ENCODE peak calls at places on chromosomes 13 and 19, in ten cellular contexts. One of them, this sample, is unnamed.

GRCh38 chr13:73693215-73693614 is 441.0 kb downstream of the KLF12 start:
- DNase-seq in CD8-positive, alpha-beta memory T cell: no peak
- DNase-seq in psoas muscle: no peak
- DNase-seq in pancreas: no peak
- DNase-seq in fibroblast of lung: peak
- DNase-seq in kidney: no peak
- DNase-seq in transverse colon: no peak
- DNase-seq in epithelial cell of prostate: no peak
- DNase-seq in heart right ventricle: no peak
- DNase-seq in CD4-positive, alpha-beta T cell: no peak
- DNase-seq in this sample: no peak

GRCh38 chr13:60433505-60433904 is 36.5 kb downstream of the TDRD3 start:
- DNase-seq in CD8-positive, alpha-beta memory T cell: no peak
- DNase-seq in psoas muscle: no peak
- DNase-seq in pancreas: no peak
- DNase-seq in fibroblast of lung: no peak
- DNase-seq in kidney: no peak
- DNase-seq in transverse colon: no peak
- DNase-seq in epithelial cell of prostate: no peak
- DNase-seq in heart right ventricle: no peak
- DNase-seq in CD4-positive, alpha-beta T cell: no peak
- DNase-seq in this sample: no peak

GRCh38 chr19:40150170-40150569 is 41.1 kb upstream of the MAP3K10 start:
- DNase-seq in CD8-positive, alpha-beta memory T cell: no peak
- DNase-seq in psoas muscle: no peak
- DNase-seq in pancreas: no peak
- DNase-seq in fibroblast of lung: peak
- DNase-seq in kidney: no peak
- DNase-seq in transverse colon: no peak
- DNase-seq in epithelial cell of prostate: no peak
- DNase-seq in heart right ventricle: no peak
- DNase-seq in CD4-positive, alpha-beta T cell: no peak
- DNase-seq in this sample: no peak

GRCh38 chr13:99123101-99124045 is 77.3 kb upstream of the UBAC2 start:
- DNase-seq in CD8-positive, alpha-beta memory T cell: no peak
- DNase-seq in psoas muscle: no peak
- DNase-seq in pancreas: no peak
- DNase-seq in fibroblast of lung: peak
- DNase-seq in kidney: no peak
- DNase-seq in transverse colon: no peak
- DNase-seq in epithelial cell of prostate: no peak
- DNase-seq in heart right ventricle: no peak
- DNase-seq in CD4-positive, alpha-beta T cell: no peak
- DNase-seq in this sample: no peak

GRCh38 chr19:41936416-41936850 is 8.2 kb upstream of the ERFL start:
- DNase-seq in CD8-positive, alpha-beta memory T cell: no peak
- DNase-seq in psoas muscle: no peak
- DNase-seq in pancreas: no peak
- DNase-seq in fibroblast of lung: no peak
- DNase-seq in kidney: no peak
- DNase-seq in transverse colon: no peak
- DNase-seq in epithelial cell of prostate: peak
- DNase-seq in heart right ventricle: no peak
- DNase-seq in CD4-positive, alpha-beta T cell: no peak
- DNase-seq in this sample: no peak

GRCh38 chr13:73177911-73178565 is 119.2 kb downstream of the KLF5 start:
- DNase-seq in CD8-positive, alpha-beta memory T cell: no peak
- DNase-seq in psoas muscle: no peak
- DNase-seq in pancreas: no peak
- DNase-seq in fibroblast of lung: no peak
- DNase-seq in kidney: no peak
- DNase-seq in transverse colon: peak
- DNase-seq in epithelial cell of prostate: no peak
- DNase-seq in heart right ventricle: no peak
- DNase-seq in CD4-positive, alpha-beta T cell: no peak
- DNase-seq in this sample: no peak

GRCh38 chr13:83880275-83881027 is 1.8 kb downstream of the SLITRK1 start:
- DNase-seq in CD8-positive, alpha-beta memory T cell: no peak
- DNase-seq in psoas muscle: no peak
- DNase-seq in pancreas: no peak
- DNase-seq in fibroblast of lung: no peak
- DNase-seq in kidney: no peak
- DNase-seq in transverse colon: no peak
- DNase-seq in epithelial cell of prostate: no peak
- DNase-seq in heart right ventricle: no peak
- DNase-seq in CD4-positive, alpha-beta T cell: no peak
- DNase-seq in this sample: no peak

GRCh38 chr19:19403373-19403901 is 2.0 kb upstream of the GATAD2A start:
- DNase-seq in CD8-positive, alpha-beta memory T cell: no peak
- DNase-seq in psoas muscle: peak
- DNase-seq in pancreas: peak
- DNase-seq in fibroblast of lung: peak
- DNase-seq in kidney: peak
- DNase-seq in transverse colon: no peak
- DNase-seq in epithelial cell of prostate: no peak
- DNase-seq in heart right ventricle: no peak
- DNase-seq in CD4-positive, alpha-beta T cell: no peak
- DNase-seq in this sample: no peak

GRCh38 chr19:29544656-29545360 is 19.0 kb downstream of the VSTM2B start:
- DNase-seq in CD8-positive, alpha-beta memory T cell: no peak
- DNase-seq in psoas muscle: peak
- DNase-seq in pancreas: no peak
- DNase-seq in fibroblast of lung: no peak
- DNase-seq in kidney: no peak
- DNase-seq in transverse colon: no peak
- DNase-seq in epithelial cell of prostate: no peak
- DNase-seq in heart right ventricle: no peak
- DNase-seq in CD4-positive, alpha-beta T cell: no peak
- DNase-seq in this sample: no peak

GRCh38 chr19:16076958-16077611 is 790 bp downstream of the TPM4 start:
- DNase-seq in CD8-positive, alpha-beta memory T cell: no peak
- DNase-seq in psoas muscle: peak
- DNase-seq in pancreas: peak
- DNase-seq in fibroblast of lung: no peak
- DNase-seq in kidney: peak
- DNase-seq in transverse colon: peak
- DNase-seq in epithelial cell of prostate: no peak
- DNase-seq in heart right ventricle: peak
- DNase-seq in CD4-positive, alpha-beta T cell: no peak
- DNase-seq in this sample: peak
- H3K27ac ChIP-seq in CD8-positive, alpha-beta memory T cell: peak
- H3K27ac ChIP-seq in psoas muscle: peak
- H3K27ac ChIP-seq in pancreas: peak
- H3K27ac ChIP-seq in fibroblast of lung: peak
- H3K27ac ChIP-seq in kidney: peak
- H3K27ac ChIP-seq in transverse colon: peak
- H3K27ac ChIP-seq in epithelial cell of prostate: peak
- H3K27ac ChIP-seq in heart right ventricle: peak
- H3K27ac ChIP-seq in CD4-positive, alpha-beta T cell: peak
- H3K27ac ChIP-seq in this sample: peak

DNA sequence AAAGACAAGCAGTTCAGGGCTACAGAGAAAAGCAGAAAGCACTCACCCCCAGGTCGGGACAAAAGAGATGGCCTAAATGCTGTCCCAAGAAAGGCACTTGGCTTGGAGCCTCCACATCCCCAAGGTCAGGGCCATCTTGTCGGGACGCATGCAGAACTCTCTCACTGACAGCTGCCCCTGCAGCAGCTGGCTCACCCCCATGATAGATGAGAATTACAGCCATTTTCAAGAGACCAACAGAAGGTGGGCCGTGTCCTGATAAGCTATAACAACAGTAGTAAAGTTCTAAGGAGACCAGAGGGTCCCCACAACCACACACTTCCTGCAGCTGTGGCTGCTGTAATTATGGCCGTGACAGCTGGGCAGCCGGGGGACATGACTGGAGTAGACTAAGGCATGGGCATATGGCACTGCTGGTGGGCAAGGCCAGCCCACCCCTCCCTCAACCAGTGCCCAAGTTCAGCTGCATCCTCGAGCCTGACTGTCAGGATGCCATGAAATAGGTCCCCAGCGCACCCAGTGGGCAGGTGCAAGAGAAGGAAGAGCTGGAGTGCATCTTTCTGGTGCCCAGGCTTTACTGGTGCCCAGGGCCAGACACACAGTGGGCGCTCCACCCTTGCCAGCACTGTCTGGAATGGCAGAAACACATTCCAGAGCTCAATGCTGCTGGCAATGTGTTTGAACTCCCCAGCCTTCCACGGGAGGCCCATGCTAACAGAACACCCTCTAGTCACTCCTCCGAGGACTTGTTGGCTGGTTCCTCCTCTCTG is 436.7 kb upstream of the ZNF507 start:
- DNase-seq in CD8-positive, alpha-beta memory T cell: no peak
- DNase-seq in psoas muscle: no peak
- DNase-seq in pancreas: no peak
- DNase-seq in fibroblast of lung: no peak
- DNase-seq in kidney: no peak
- DNase-seq in transverse colon: no peak
- DNase-seq in epithelial cell of prostate: no peak
- DNase-seq in heart right ventricle: no peak
- DNase-seq in CD4-positive, alpha-beta T cell: no peak
- DNase-seq in this sample: no peak
- H3K27ac ChIP-seq in CD8-positive, alpha-beta memory T cell: no peak
- H3K27ac ChIP-seq in psoas muscle: no peak
- H3K27ac ChIP-seq in pancreas: no peak
- H3K27ac ChIP-seq in fibroblast of lung: no peak
- H3K27ac ChIP-seq in kidney: no peak
- H3K27ac ChIP-seq in transverse colon: no peak
- H3K27ac ChIP-seq in epithelial cell of prostate: no peak
- H3K27ac ChIP-seq in heart right ventricle: no peak
- H3K27ac ChIP-seq in CD4-positive, alpha-beta T cell: no peak
- H3K27ac ChIP-seq in this sample: no peak

GRCh38 chr19:14555918-14556661 is 15.8 kb downstream of the NDUFB7 start:
- DNase-seq in CD8-positive, alpha-beta memory T cell: no peak
- DNase-seq in psoas muscle: no peak
- DNase-seq in pancreas: no peak
- DNase-seq in fibroblast of lung: peak
- DNase-seq in kidney: no peak
- DNase-seq in transverse colon: no peak
- DNase-seq in epithelial cell of prostate: no peak
- DNase-seq in heart right ventricle: no peak
- DNase-seq in CD4-positive, alpha-beta T cell: no peak
- DNase-seq in this sample: no peak
- H3K27ac ChIP-seq in CD8-positive, alpha-beta memory T cell: peak
- H3K27ac ChIP-seq in psoas muscle: peak
- H3K27ac ChIP-seq in pancreas: no peak
- H3K27ac ChIP-seq in fibroblast of lung: no peak
- H3K27ac ChIP-seq in kidney: no peak
- H3K27ac ChIP-seq in transverse colon: no peak
- H3K27ac ChIP-seq in epithelial cell of prostate: peak
- H3K27ac ChIP-seq in heart right ventricle: no peak
- H3K27ac ChIP-seq in CD4-positive, alpha-beta T cell: no peak
- H3K27ac ChIP-seq in this sample: peak

DNA sequence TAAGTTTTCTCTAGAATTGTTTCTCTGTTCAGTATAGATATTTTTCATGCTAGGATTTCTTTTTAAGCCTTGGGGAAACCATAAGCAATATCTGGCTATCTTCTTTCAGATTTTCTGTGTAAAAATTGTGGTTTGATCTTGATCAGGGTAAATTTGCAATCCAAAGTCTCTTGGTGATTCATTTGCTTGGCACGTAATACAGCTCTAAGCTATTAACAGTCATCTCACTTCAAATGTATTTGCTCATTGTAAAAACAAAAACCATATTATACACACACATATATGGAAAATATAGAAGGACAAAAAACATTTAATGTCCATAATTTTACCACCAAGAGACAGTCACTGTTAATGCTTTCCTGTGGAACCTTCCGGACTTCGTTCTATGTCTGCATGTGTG is 191.0 kb downstream of the SHISA2 start:
- DNase-seq in CD8-positive, alpha-beta memory T cell: no peak
- DNase-seq in psoas muscle: no peak
- DNase-seq in pancreas: no peak
- DNase-seq in fibroblast of lung: peak
- DNase-seq in kidney: no peak
- DNase-seq in transverse colon: no peak
- DNase-seq in epithelial cell of prostate: no peak
- DNase-seq in heart right ventricle: no peak
- DNase-seq in CD4-positive, alpha-beta T cell: no peak
- DNase-seq in this sample: no peak
- H3K27ac ChIP-seq in CD8-positive, alpha-beta memory T cell: no peak
- H3K27ac ChIP-seq in psoas muscle: no peak
- H3K27ac ChIP-seq in pancreas: no peak
- H3K27ac ChIP-seq in fibroblast of lung: no peak
- H3K27ac ChIP-seq in kidney: no peak
- H3K27ac ChIP-seq in transverse colon: no peak
- H3K27ac ChIP-seq in epithelial cell of prostate: peak
- H3K27ac ChIP-seq in heart right ventricle: no peak
- H3K27ac ChIP-seq in CD4-positive, alpha-beta T cell: no peak
- H3K27ac ChIP-seq in this sample: no peak

DNA sequence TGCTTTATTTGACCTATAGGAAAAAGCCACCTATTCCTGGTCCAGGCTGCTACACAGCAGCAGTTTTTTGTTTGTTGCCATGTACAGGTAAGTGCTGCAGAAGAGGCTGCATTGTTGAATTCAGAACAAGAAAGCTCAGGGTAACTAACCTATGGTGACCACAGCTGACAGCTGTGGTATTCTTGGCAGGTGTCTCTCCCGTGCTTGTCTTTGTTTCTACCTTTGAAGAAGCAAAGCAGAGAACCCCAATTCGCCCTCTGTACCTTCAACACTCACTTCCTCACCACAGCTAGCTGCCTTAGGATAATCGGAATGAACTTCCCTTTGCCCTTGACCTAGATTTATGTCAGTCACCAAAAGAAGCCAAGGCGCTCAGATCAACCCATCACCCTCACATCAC is 1703.3 kb upstream of the SLC10A2 start:
- DNase-seq in CD8-positive, alpha-beta memory T cell: peak
- DNase-seq in psoas muscle: no peak
- DNase-seq in pancreas: no peak
- DNase-seq in fibroblast of lung: no peak
- DNase-seq in kidney: no peak
- DNase-seq in transverse colon: no peak
- DNase-seq in epithelial cell of prostate: no peak
- DNase-seq in heart right ventricle: no peak
- DNase-seq in CD4-positive, alpha-beta T cell: no peak
- DNase-seq in this sample: no peak
- H3K27ac ChIP-seq in CD8-positive, alpha-beta memory T cell: no peak
- H3K27ac ChIP-seq in psoas muscle: no peak
- H3K27ac ChIP-seq in pancreas: no peak
- H3K27ac ChIP-seq in fibroblast of lung: no peak
- H3K27ac ChIP-seq in kidney: no peak
- H3K27ac ChIP-seq in transverse colon: no peak
- H3K27ac ChIP-seq in epithelial cell of prostate: no peak
- H3K27ac ChIP-seq in heart right ventricle: no peak
- H3K27ac ChIP-seq in CD4-positive, alpha-beta T cell: no peak
- H3K27ac ChIP-seq in this sample: no peak